ENCODE peak calls at places on chromosomes 4 and X, in four cellular contexts. One of them, this sample, is unnamed.

GRCh38 chr4:10173039-10173753 is 56.6 kb upstream of the WDR1 start:
- DNase-seq in WTC11: no peak
- DNase-seq in GM12878: no peak
- DNase-seq in HEK293T: no peak
- DNase-seq in this sample: no peak

GRCh38 chr4:21554036-21554435 is 394.5 kb downstream of the KCNIP4 start:
- DNase-seq in WTC11: no peak
- DNase-seq in GM12878: no peak
- DNase-seq in HEK293T: no peak
- DNase-seq in this sample: no peak

GRCh38 chr4:57442834-57443291 is 332.7 kb upstream of the IGFBP7 start:
- DNase-seq in WTC11: peak; percentile 76
- DNase-seq in GM12878: no peak
- DNase-seq in HEK293T: peak; percentile 58
- DNase-seq in this sample: peak; percentile 26

GRCh38 chrX:131728295-131729145 is 184.6 kb downstream of the OR13H1 start:
- DNase-seq in WTC11: peak; percentile 15
- DNase-seq in GM12878: peak; percentile 84
- DNase-seq in HEK293T: peak; percentile 58
- DNase-seq in this sample: no peak

GRCh38 chr4:136864580-136865185 is 667.6 kb downstream of the PCDH18 start:
- DNase-seq in WTC11: no peak
- DNase-seq in GM12878: peak; percentile 24
- DNase-seq in HEK293T: peak; percentile 23
- DNase-seq in this sample: peak; percentile 32

GRCh38 chr4:173218411-173219125 is 50.0 kb downstream of the GALNT7 start:
- DNase-seq in WTC11: no peak
- DNase-seq in GM12878: no peak
- DNase-seq in HEK293T: peak; percentile 34
- DNase-seq in this sample: no peak

GRCh38 chrX:120213438-120214265 is 37.0 kb upstream of the ZBTB33 start:
- DNase-seq in WTC11: peak; percentile 63
- DNase-seq in GM12878: peak; percentile 36
- DNase-seq in HEK293T: peak; percentile 81
- DNase-seq in this sample: peak; percentile 35

GRCh38 chrX:19888419-19888879 is 1.0 kb upstream of the SH3KBP1 start:
- DNase-seq in WTC11: no peak
- DNase-seq in GM12878: no peak
- DNase-seq in HEK293T: peak; percentile 63
- DNase-seq in this sample: peak; percentile 78

GRCh38 chrX:138847930-138848329 is 136.4 kb upstream of the FGF13 start:
- DNase-seq in WTC11: no peak
- DNase-seq in GM12878: no peak
- DNase-seq in HEK293T: no peak
- DNase-seq in this sample: no peak

GRCh38 chr4:151921811-151922210 is 161.0 kb upstream of the GATB start:
- DNase-seq in WTC11: no peak
- DNase-seq in GM12878: no peak
- DNase-seq in HEK293T: no peak
- DNase-seq in this sample: no peak

GRCh38 chr4:113574636-113575103 is 186.9 kb downstream of the CAMK2D start:
- DNase-seq in WTC11: no peak
- DNase-seq in GM12878: no peak
- DNase-seq in HEK293T: no peak
- DNase-seq in this sample: no peak

GRCh38 chr4:173332963-173333657 is 1.0 kb downstream of the HMGB2 start:
- DNase-seq in WTC11: no peak
- DNase-seq in GM12878: no peak
- DNase-seq in HEK293T: no peak
- DNase-seq in this sample: no peak

GRCh38 chr4:151276787-151277557 is at the start of gene PRSS48:
- DNase-seq in WTC11: peak; percentile 90
- DNase-seq in GM12878: no peak
- DNase-seq in HEK293T: peak; percentile 71
- DNase-seq in this sample: peak; percentile 55

GRCh38 chrX:13901354-13901753 is 84.5 kb upstream of the GPM6B start:
- DNase-seq in WTC11: no peak
- DNase-seq in GM12878: no peak
- DNase-seq in HEK293T: no peak
- DNase-seq in this sample: no peak

GRCh38 chr4:183638436-183638835 is 20.5 kb downstream of the RWDD4 start:
- DNase-seq in WTC11: no peak
- DNase-seq in GM12878: no peak
- DNase-seq in HEK293T: no peak
- DNase-seq in this sample: no peak

GRCh38 chr4:38993683-38994082 is 38.5 kb downstream of the TMEM156 start:
- DNase-seq in WTC11: no peak
- DNase-seq in GM12878: no peak
- DNase-seq in HEK293T: peak; percentile 13
- DNase-seq in this sample: peak; percentile 45

GRCh38 chrX:100819534-100819836 is 706 bp upstream of the CSTF2 start:
- DNase-seq in WTC11: peak; percentile 12
- DNase-seq in GM12878: no peak
- DNase-seq in HEK293T: no peak
- DNase-seq in this sample: no peak

GRCh38 chr4:102825261-102826071 is 1.9 kb downstream of the UBE2D3 start:
- DNase-seq in WTC11: no peak
- DNase-seq in GM12878: no peak
- DNase-seq in HEK293T: peak; percentile 19
- DNase-seq in this sample: peak; percentile 66

GRCh38 chr4:124710911-124711310 is 1.6 kb downstream of the ANKRD50 start:
- DNase-seq in WTC11: no peak
- DNase-seq in GM12878: no peak
- DNase-seq in HEK293T: no peak
- DNase-seq in this sample: no peak

GRCh38 chrX:8084023-8084422 is 87.0 kb downstream of the VCX2 start:
- DNase-seq in WTC11: no peak
- DNase-seq in GM12878: no peak
- DNase-seq in HEK293T: no peak
- DNase-seq in this sample: no peak

GRCh38 chr4:92175250-92175649 is 128.5 kb upstream of the GRID2 start:
- DNase-seq in WTC11: peak; percentile 51
- DNase-seq in GM12878: no peak
- DNase-seq in HEK293T: no peak
- DNase-seq in this sample: no peak

GRCh38 chrX:112043997-112044396 is 38.6 kb downstream of the TRPC5 start:
- DNase-seq in WTC11: no peak
- DNase-seq in GM12878: no peak
- DNase-seq in HEK293T: no peak
- DNase-seq in this sample: no peak

GRCh38 chrX:29470029-29470428 is 745.3 kb upstream of the MAGEB2 start:
- DNase-seq in WTC11: no peak
- DNase-seq in GM12878: no peak
- DNase-seq in HEK293T: no peak
- DNase-seq in this sample: no peak

GRCh38 chr4:40243390-40243948 is 46.6 kb downstream of the RHOH start:
- DNase-seq in WTC11: no peak
- DNase-seq in GM12878: no peak
- DNase-seq in HEK293T: no peak
- DNase-seq in this sample: no peak

GRCh38 chr4:71270901-71271300 is 67.9 kb upstream of the SLC4A4 start:
- DNase-seq in WTC11: peak; percentile 57
- DNase-seq in GM12878: no peak
- DNase-seq in HEK293T: peak; percentile 38
- DNase-seq in this sample: peak; percentile 29

GRCh38 chr4:183722738-183723560 is 63.9 kb downstream of the TRAPPC11 start:
- DNase-seq in WTC11: peak; percentile 70
- DNase-seq in GM12878: peak; percentile 25
- DNase-seq in HEK293T: peak; percentile 19
- DNase-seq in this sample: no peak

GRCh38 chr4:96166806-96167205 is 326.9 kb downstream of the PDHA2 start:
- DNase-seq in WTC11: no peak
- DNase-seq in GM12878: no peak
- DNase-seq in HEK293T: no peak
- DNase-seq in this sample: no peak

GRCh38 chr4:3369781-3370660 is 71.7 kb upstream of the HGFAC start:
- DNase-seq in WTC11: no peak
- DNase-seq in GM12878: no peak
- DNase-seq in HEK293T: no peak
- DNase-seq in this sample: no peak

GRCh38 chr4:153432971-153433752 is 33.0 kb upstream of the TMEM131L start:
- DNase-seq in WTC11: peak; percentile 58
- DNase-seq in GM12878: peak; percentile 99
- DNase-seq in HEK293T: peak; percentile 59
- DNase-seq in this sample: peak; percentile 79

GRCh38 chr4:23245196-23245595 is 552.5 kb downstream of the GBA3 start:
- DNase-seq in WTC11: no peak
- DNase-seq in GM12878: no peak
- DNase-seq in HEK293T: no peak
- DNase-seq in this sample: no peak

GRCh38 chr4:16794816-16795445 is 103.5 kb downstream of the LDB2 start:
- DNase-seq in WTC11: peak; percentile 84
- DNase-seq in GM12878: no peak
- DNase-seq in HEK293T: peak; percentile 55
- DNase-seq in this sample: peak; percentile 63

GRCh38 chr4:150117629-150118028 is 39.4 kb downstream of the DCLK2 start:
- DNase-seq in WTC11: no peak
- DNase-seq in GM12878: no peak
- DNase-seq in HEK293T: no peak
- DNase-seq in this sample: no peak

GRCh38 chr4:8090312-8090711 is 68.3 kb downstream of the ABLIM2 start:
- DNase-seq in WTC11: no peak
- DNase-seq in GM12878: no peak
- DNase-seq in HEK293T: no peak
- DNase-seq in this sample: no peak

GRCh38 chr4:124610214-124610613 is 102.3 kb downstream of the ANKRD50 start:
- DNase-seq in WTC11: no peak
- DNase-seq in GM12878: no peak
- DNase-seq in HEK293T: no peak
- DNase-seq in this sample: no peak

GRCh38 chrX:132375941-132376340 is 112.9 kb downstream of the MBNL3 start:
- DNase-seq in WTC11: no peak
- DNase-seq in GM12878: no peak
- DNase-seq in HEK293T: peak; percentile 35
- DNase-seq in this sample: no peak

GRCh38 chr4:93444860-93445259 is 383.7 kb upstream of the ATOH1 start:
- DNase-seq in WTC11: no peak
- DNase-seq in GM12878: no peak
- DNase-seq in HEK293T: no peak
- DNase-seq in this sample: no peak

DNA sequence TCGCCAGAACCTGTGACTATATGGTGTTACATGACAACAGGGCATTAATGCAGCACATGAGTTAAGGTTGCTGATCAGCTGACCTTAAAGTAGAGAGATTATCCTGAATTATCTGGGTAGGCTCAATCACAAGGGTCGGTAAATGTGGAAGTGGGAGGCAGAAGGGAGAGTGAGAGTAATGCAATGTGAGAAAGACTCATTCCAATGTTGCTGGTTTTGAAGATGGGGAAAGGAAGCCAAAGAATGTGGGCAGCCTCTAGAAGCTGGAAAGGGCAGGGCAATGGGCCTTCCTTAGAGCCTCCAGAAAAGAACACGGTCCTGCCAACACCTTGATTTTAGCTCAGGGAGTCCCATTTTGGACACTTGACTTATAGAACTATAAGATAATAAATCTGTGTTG is 67.4 kb downstream of the STX18 start:
- DNase-seq in WTC11: no peak
- DNase-seq in GM12878: no peak
- DNase-seq in HEK293T: no peak
- DNase-seq in this sample: no peak
- TF ChIP-seq SP1 in WTC11: no peak
- TF ChIP-seq SP1 in GM12878: no peak
- TF ChIP-seq SP1 in HEK293T: no peak
- TF ChIP-seq SP1 in this sample: no peak

DNA sequence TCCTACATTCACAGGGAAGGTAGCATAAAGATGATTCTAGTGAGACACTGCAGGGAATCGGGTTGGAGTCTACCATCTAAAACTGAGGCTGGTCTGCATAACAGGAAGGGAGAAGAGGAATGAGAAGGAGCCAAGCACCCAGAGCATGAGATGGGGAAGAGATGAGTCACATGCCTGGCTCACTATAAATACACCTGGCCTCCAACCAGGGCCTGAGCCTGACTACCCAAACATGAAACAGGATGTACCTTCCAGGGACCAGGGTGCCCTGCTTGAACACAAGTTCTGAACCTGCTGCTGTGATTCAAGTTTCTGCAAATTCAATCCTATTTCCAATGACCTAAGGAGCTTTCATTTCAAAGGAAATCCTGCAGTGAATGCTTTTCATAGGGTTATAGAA is 24.9 kb downstream of the CD99L2 start:
- DNase-seq in WTC11: no peak
- DNase-seq in GM12878: no peak
- DNase-seq in HEK293T: no peak
- DNase-seq in this sample: no peak
- TF ChIP-seq SP1 in WTC11: no peak
- TF ChIP-seq SP1 in GM12878: no peak
- TF ChIP-seq SP1 in HEK293T: no peak
- TF ChIP-seq SP1 in this sample: no peak

DNA sequence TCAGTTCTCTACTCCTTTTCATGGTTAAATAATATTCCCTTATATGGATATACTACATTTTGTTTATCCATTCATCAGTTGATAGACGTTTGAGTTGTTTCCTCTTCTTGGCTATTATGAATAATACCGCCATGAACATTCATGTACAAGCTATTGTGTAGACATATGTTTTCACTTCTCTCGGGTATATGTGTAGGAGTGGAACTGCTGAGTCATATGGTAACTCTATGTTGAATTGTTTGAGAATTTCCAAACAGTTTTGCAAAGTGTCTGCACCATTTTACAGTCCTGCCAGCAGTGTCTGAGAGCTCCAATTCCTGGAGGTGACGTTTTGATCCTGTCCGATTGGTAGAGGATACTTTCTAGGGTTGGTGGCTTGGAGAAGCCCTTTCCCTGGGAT is 23.6 kb downstream of the PLAC1 start:
- DNase-seq in WTC11: no peak
- DNase-seq in GM12878: no peak
- DNase-seq in HEK293T: no peak
- DNase-seq in this sample: no peak
- TF ChIP-seq SP1 in WTC11: no peak
- TF ChIP-seq SP1 in GM12878: no peak
- TF ChIP-seq SP1 in HEK293T: no peak
- TF ChIP-seq SP1 in this sample: no peak

GRCh38 chrX:118183606-118184005 is 67.0 kb upstream of the KLHL13 start:
- DNase-seq in WTC11: no peak
- DNase-seq in GM12878: no peak
- DNase-seq in HEK293T: no peak
- DNase-seq in this sample: no peak

GRCh38 chrX:118179161-118179560 is 62.6 kb upstream of the KLHL13 start:
- DNase-seq in WTC11: no peak
- DNase-seq in GM12878: no peak
- DNase-seq in HEK293T: no peak
- DNase-seq in this sample: no peak

GRCh38 chrX:118181030-118181429 is 64.4 kb upstream of the KLHL13 start:
- DNase-seq in WTC11: no peak
- DNase-seq in GM12878: no peak
- DNase-seq in HEK293T: no peak
- DNase-seq in this sample: no peak

GRCh38 chrX:118179718-118180117 is 63.1 kb upstream of the KLHL13 start:
- DNase-seq in WTC11: no peak
- DNase-seq in GM12878: no peak
- DNase-seq in HEK293T: no peak
- DNase-seq in this sample: no peak

GRCh38 chrX:118182050-118182449 is 65.4 kb upstream of the KLHL13 start:
- DNase-seq in WTC11: no peak
- DNase-seq in GM12878: no peak
- DNase-seq in HEK293T: no peak
- DNase-seq in this sample: no peak
- TF ChIP-seq SP1 in WTC11: no peak
- TF ChIP-seq SP1 in GM12878: no peak
- TF ChIP-seq SP1 in HEK293T: no peak
- TF ChIP-seq SP1 in this sample: no peak